ENCODE peak calls at places on chromosomes 11 and 22, in seven cellular contexts. J, U, N, K, F, L and E are unnamed samples.

GRCh38 chr11:31323145-31323544 is 46.4 kb downstream of the DCDC1 start:
- DNase-seq in J (no peak), U (no peak), N (no peak), K (no peak), F (no peak), L (no peak), E (no peak)

GRCh38 chr11:127252321-127252720 is 251.8 kb upstream of the KIRREL3 start:
- DNase-seq in J (no peak), U (no peak), N (no peak), K (no peak), F (no peak), L (no peak), E (no peak)

GRCh38 chr11:34585870-34586654 is 34.8 kb upstream of the EHF start:
- DNase-seq in J (no peak), U (peak), N (peak), K (peak), F (peak), L (peak), E (no peak)

GRCh38 chr11:124890701-124891389 is 6.8 kb downstream of the ROBO4 start:
- DNase-seq in J (no peak), U (no peak), N (no peak), K (no peak), F (no peak), L (no peak), E (no peak)

GRCh38 chr11:35146074-35146521 is 7.1 kb downstream of the CD44 start:
- DNase-seq in J (no peak), U (no peak), N (no peak), K (no peak), F (peak), L (no peak), E (no peak)

GRCh38 chr22:29580200-29580810 is 608 bp downstream of the NIPSNAP1 start:
- DNase-seq in J (no peak), U (no peak), N (no peak), K (peak), F (peak), L (no peak), E (peak)

GRCh38 chr22:39219071-39220050 is 25.4 kb downstream of the PDGFB start:
- DNase-seq in J (no peak), U (no peak), N (no peak), K (peak), F (no peak), L (peak), E (peak)

GRCh38 chr11:5938603-5938965 is 3.5 kb upstream of the OR56A3 start:
- DNase-seq in J (no peak), U (no peak), N (no peak), K (no peak), F (no peak), L (peak), E (no peak)

GRCh38 chr22:47738472-47739013 is 976.1 kb downstream of the TBC1D22A start:
- DNase-seq in J (no peak), U (no peak), N (no peak), K (peak), F (no peak), L (no peak), E (no peak)

GRCh38 chr22:50471197-50471847 is 3.5 kb downstream of the SBF1 start:
- DNase-seq in J (no peak), U (no peak), N (no peak), K (no peak), F (no peak), L (no peak), E (no peak)

GRCh38 chr11:34509336-34509902 is 4.2 kb downstream of the ELF5 start:
- DNase-seq in J (no peak), U (no peak), N (no peak), K (no peak), F (no peak), L (no peak), E (no peak)

GRCh38 chr11:102451041-102451692 is 1.4 kb downstream of the TMEM123 start:
- DNase-seq in J (no peak), U (no peak), N (no peak), K (no peak), F (no peak), L (no peak), E (no peak)

GRCh38 chr11:132898021-132898420 is 634.3 kb downstream of the OPCML start:
- DNase-seq in J (no peak), U (no peak), N (peak), K (no peak), F (no peak), L (no peak), E (no peak)

GRCh38 chr22:31451709-31452571 is 37.7 kb downstream of the EIF4ENIF1 start:
- DNase-seq in J (no peak), U (no peak), N (peak), K (peak), F (peak), L (peak), E (no peak)

GRCh38 chr11:118921121-118921928 is 4.4 kb downstream of the BCL9L start:
- DNase-seq in J (no peak), U (no peak), N (peak), K (peak), F (peak), L (peak), E (peak)

GRCh38 chr22:24564376-24565058 is 8.7 kb downstream of the SNRPD3 start:
- DNase-seq in J (no peak), U (no peak), N (no peak), K (no peak), F (peak), L (peak), E (no peak)

GRCh38 chr22:48644997-48645396 is 1182.7 kb downstream of the BRD1 start:
- DNase-seq in J (no peak), U (no peak), N (no peak), K (no peak), F (no peak), L (no peak), E (no peak)

GRCh38 chr22:20986365-20986764 is 4.3 kb downstream of the LZTR1 start:
- DNase-seq in J (no peak), U (no peak), N (no peak), K (no peak), F (no peak), L (no peak), E (no peak)

GRCh38 chr11:96314326-96315050 is 28.5 kb downstream of the MAML2 start:
- DNase-seq in J (no peak), U (no peak), N (peak), K (no peak), F (peak), L (peak), E (no peak)

GRCh38 chr22:37501176-37501609 is 15.0 kb upstream of the MFNG start:
- DNase-seq in J (no peak), U (no peak), N (no peak), K (no peak), F (no peak), L (no peak), E (no peak)

GRCh38 chr22:40507491-40507890 is 129.0 kb downstream of the MRTFA start:
- DNase-seq in J (no peak), U (no peak), N (no peak), K (no peak), F (no peak), L (no peak), E (no peak)

GRCh38 chr22:40178417-40179409 is 988 bp downstream of the TNRC6B start:
- DNase-seq in J (no peak), U (peak), N (peak), K (peak), F (peak), L (peak), E (peak)

GRCh38 chr11:12075822-12076821 is 34.3 kb upstream of the MICAL2 start:
- DNase-seq in J (no peak), U (no peak), N (peak), K (no peak), F (peak), L (peak), E (no peak)

GRCh38 chr11:10489444-10489785 is 34.4 kb downstream of the AMPD3 start:
- DNase-seq in J (no peak), U (no peak), N (no peak), K (no peak), F (no peak), L (no peak), E (no peak)

GRCh38 chr11:10490032-10490397 is 35.0 kb downstream of the AMPD3 start:
- DNase-seq in J (no peak), U (no peak), N (no peak), K (no peak), F (no peak), L (no peak), E (peak)

GRCh38 chr11:10492084-10492483 is 37.0 kb downstream of the AMPD3 start:
- DNase-seq in J (no peak), U (no peak), N (no peak), K (no peak), F (no peak), L (no peak), E (no peak)

GRCh38 chr11:10488581-10489443 is 33.7 kb downstream of the AMPD3 start:
- DNase-seq in J (no peak), U (no peak), N (no peak), K (no peak), F (no peak), L (no peak), E (peak)

GRCh38 chr11:10490398-10491232 is 35.6 kb downstream of the AMPD3 start:
- DNase-seq in J (no peak), U (peak), N (peak), K (peak), F (peak), L (peak), E (peak)
- H3K27ac ChIP-seq in J (no peak), U (peak), N (peak), K (no peak), F (peak), L (no peak), E (no peak)

GRCh38 chr11:2259897-2260451 is 10.4 kb downstream of the ASCL2 start:
- DNase-seq in J (no peak), U (no peak), N (no peak), K (no peak), F (no peak), L (peak), E (peak)
- H3K4ac ChIP-seq in J (no peak), U (no peak), N (no peak), K (no peak), F (no peak), L (no peak), E (no peak)

GRCh38 chr11:2902784-2903671 is 17.5 kb upstream of the CDKN1C start:
- DNase-seq in J (no peak), U (no peak), N (no peak), K (peak), F (no peak), L (peak), E (no peak)
- H3K27ac ChIP-seq in J (no peak), U (no peak), N (peak), K (no peak), F (no peak), L (no peak), E (no peak)

DNA sequence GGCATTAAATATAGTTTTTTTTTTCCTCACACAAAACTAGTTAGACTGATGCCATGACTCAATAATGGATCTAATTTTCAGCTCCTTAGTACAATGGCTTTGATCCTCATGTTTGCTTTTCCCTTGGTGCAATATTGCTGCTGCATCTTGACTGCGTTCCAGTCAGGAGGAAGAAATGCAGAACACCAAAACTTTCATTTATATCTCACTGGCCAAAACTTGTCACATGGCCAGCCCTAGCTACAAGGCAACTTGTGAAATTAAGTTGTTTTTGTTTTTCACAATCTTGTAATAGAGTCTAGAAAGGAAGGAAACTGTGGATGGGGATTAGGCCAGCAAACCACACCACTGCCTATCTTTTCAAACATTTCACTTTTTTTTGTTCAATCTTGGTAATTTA is 36.7 kb downstream of the SMC1B start:
- DNase-seq in J (no peak), U (no peak), N (no peak), K (no peak), F (no peak), L (peak), E (no peak)
- H3K4ac ChIP-seq in J (no peak), U (no peak), N (no peak), K (no peak), F (no peak), L (no peak), E (no peak)

DNA sequence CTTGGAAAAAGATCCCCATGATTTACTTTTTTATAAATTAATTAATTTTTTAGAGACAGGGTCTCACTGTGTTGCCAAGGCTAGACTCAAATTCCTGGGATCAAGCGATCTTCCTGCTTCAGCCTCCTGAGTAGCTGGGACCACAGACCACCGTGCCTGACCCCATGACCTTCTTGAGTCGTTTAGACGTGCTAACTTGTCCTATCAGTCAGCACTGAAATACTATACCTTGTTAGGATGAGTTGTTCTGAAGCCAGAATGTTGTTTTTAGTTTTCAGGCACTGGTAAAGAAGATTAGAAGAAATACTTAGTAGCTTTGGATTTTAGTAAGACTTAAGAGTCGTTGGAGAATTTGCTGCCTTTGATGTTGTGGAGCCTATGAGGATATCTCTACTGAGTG is 8.6 kb downstream of the HTATIP2 start:
- DNase-seq in J (no peak), U (no peak), N (no peak), K (no peak), F (no peak), L (no peak), E (no peak)
- H3K27ac ChIP-seq in J (no peak), U (no peak), N (no peak), K (no peak), F (no peak), L (no peak), E (no peak)

DNA sequence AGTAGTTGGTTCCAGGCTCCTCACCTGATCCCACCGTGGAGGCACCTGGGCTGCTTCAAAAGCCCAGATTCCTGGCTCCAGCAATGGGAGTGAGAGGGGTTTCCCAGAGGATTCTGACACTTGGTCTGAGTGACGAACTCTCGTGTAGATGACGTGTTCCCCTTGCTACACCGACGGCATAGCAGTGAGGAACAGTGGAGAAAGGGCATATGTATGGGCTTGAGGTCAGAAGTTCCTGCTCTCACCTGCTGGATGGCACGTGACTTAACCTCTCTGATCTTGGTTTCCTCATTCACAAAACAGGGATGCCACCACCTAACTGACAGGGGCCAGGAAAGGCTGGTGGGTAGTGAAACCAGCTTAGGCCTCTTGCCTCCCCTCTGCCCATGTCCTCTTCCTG is 30.0 kb upstream of the ARFGAP3 start:
- DNase-seq in J (no peak), U (no peak), N (no peak), K (no peak), F (no peak), L (no peak), E (no peak)
- H3K4ac ChIP-seq in J (no peak), U (no peak), N (no peak), K (no peak), F (no peak), L (no peak), E (no peak)

GRCh38 chr11:76577921-76578654 is 92.5 kb downstream of the LRRC32 start:
- DNase-seq in J (no peak), U (no peak), N (no peak), K (no peak), F (no peak), L (peak), E (no peak)
- H3K27ac ChIP-seq in J (no peak), U (no peak), N (no peak), K (peak), F (peak), L (peak), E (no peak)

GRCh38 chr11:9957072-9957471 is 293.2 kb downstream of the SWAP70 start:
- DNase-seq in J (no peak), U (no peak), N (no peak), K (no peak), F (peak), L (no peak), E (no peak)

DNA sequence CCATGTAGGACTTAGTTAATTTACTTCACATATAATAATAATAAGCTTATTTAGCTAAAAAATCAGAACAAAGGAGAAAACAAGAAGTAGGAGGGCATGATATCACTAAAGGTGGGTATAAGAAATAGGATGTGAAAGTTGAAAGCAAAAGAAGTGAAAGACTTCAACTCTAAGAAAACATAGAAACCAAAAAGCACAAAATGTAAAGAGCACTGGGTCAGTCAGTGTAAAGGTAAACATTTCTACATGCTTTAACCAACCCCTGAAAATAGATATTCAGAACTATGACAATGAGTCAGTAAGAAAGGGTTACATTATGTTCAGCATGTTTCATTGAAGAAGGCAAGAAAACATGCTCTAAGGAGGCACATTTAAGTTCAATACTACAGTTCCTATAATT is 298.8 kb downstream of the SWAP70 start:
- DNase-seq in J (no peak), U (no peak), N (peak), K (no peak), F (no peak), L (no peak), E (no peak)
- H3K4ac ChIP-seq in J (no peak), U (no peak), N (no peak), K (no peak), F (no peak), L (no peak), E (no peak)